ENCODE peak calls at places on chromosome 2, in seven cellular contexts. G is HepG2; B is NCI-H1092; F is WTC11; I is LoVo; P is ELF-1; N is stimulated activated naive CD4-positive, alpha-beta T cell. H is an unnamed sample.

GRCh38 chr2:79860233-79861058 is 347.6 kb downstream of the CTNNA2 start:
- DNase-seq in G (peak; percentile 53), B (no peak), F (no peak), I (peak; percentile 7), P (peak; percentile 47), N (no peak), H (no peak)

GRCh38 chr2:45839388-45840251 is 188.1 kb downstream of the PRKCE start:
- DNase-seq in G (no peak), B (no peak), F (no peak), I (no peak), P (no peak), N (no peak), H (no peak)

GRCh38 chr2:200394045-200394444 is 87.6 kb downstream of the SPATS2L start:
- DNase-seq in G (no peak), B (no peak), F (no peak), I (no peak), P (no peak), N (no peak), H (no peak)

GRCh38 chr2:114405486-114406250 is 36.8 kb upstream of the DPP10 start:
- DNase-seq in G (no peak), B (no peak), F (no peak), I (no peak), P (peak; percentile 10), N (no peak), H (no peak)

GRCh38 chr2:72953976-72954375 is 36.7 kb downstream of the EMX1 start:
- DNase-seq in G (no peak), B (no peak), F (no peak), I (no peak), P (no peak), N (no peak), H (no peak)

GRCh38 chr2:98086491-98087446 is at the start of gene VWA3B:
- DNase-seq in G (no peak), B (peak; percentile 22), F (peak; percentile 91), I (peak; percentile 84), P (peak; percentile 94), N (no peak), H (peak; percentile 52)

GRCh38 chr2:148569221-148569620 is 75.3 kb upstream of the EPC2 start:
- DNase-seq in G (no peak), B (no peak), F (no peak), I (no peak), P (no peak), N (no peak), H (no peak)

GRCh38 chr2:235526166-235526565 is 32.3 kb downstream of the AGAP1 start:
- DNase-seq in G (no peak), B (no peak), F (no peak), I (no peak), P (no peak), N (no peak), H (no peak)

GRCh38 chr2:131756141-131756907 is 228.6 kb downstream of the CCDC74A start:
- DNase-seq in G (no peak), B (no peak), F (no peak), I (no peak), P (no peak), N (no peak), H (no peak)

H was measured in NCI-H1930.